ENCODE peak calls at places on chromosomes 16 and 17, in seven cellular contexts. N, J, R, U, F, O and M are unnamed samples.

GRCh38 chr16:53784312-53784711 is 80.4 kb downstream of the FTO start:
- DNase-seq in R (no peak), N (no peak), J (no peak), O (no peak), U (no peak), F (no peak), M (no peak)

GRCh38 chr16:89266521-89267134 is 49.1 kb downstream of the ZNF778 start:
- DNase-seq in U (no peak), R (no peak), J (no peak), N (no peak), F (no peak), O (no peak), M (no peak)

GRCh38 chr16:87956771-87957279 is 5.6 kb downstream of the BANP start:
- DNase-seq in F (no peak), N (no peak), O (peak; percentile 38), J (no peak), R (no peak), U (no peak), M (no peak)

GRCh38 chr16:87461466-87461975 is 31.3 kb downstream of the ZCCHC14 start:
- DNase-seq in R (peak; percentile 81), U (peak; percentile 28), J (no peak), N (peak; percentile 45), O (peak; percentile 90), F (peak; percentile 83), M (no peak)

GRCh38 chr16:87709677-87710076 is 56.1 kb downstream of the KLHDC4 start:
- DNase-seq in R (no peak), N (no peak), J (no peak), U (no peak), O (no peak), F (no peak), M (no peak)

GRCh38 chr16:56965149-56965938 is 3.6 kb downstream of the CETP start:
- DNase-seq in J (no peak), N (no peak), F (no peak), O (no peak), U (no peak), R (no peak), M (no peak)

GRCh38 chr16:56517206-56517605 is 2.6 kb downstream of the BBS2 start:
- DNase-seq in N (no peak), R (no peak), O (no peak), J (no peak), U (no peak), F (no peak), M (no peak)

GRCh38 chr16:27363797-27364196 is 38.2 kb upstream of the IL21R start:
- DNase-seq in R (peak; percentile 76), O (no peak), J (no peak), N (no peak), F (peak; percentile 76), U (no peak), M (no peak)

GRCh38 chr17:10668771-10669170 is 11.7 kb upstream of the MYH3 start:
- DNase-seq in J (peak; percentile 36), F (no peak), U (no peak), R (no peak), N (no peak), O (no peak), M (peak; percentile 50)

GRCh38 chr17:50533720-50534148 is 1.2 kb downstream of the EPN3 start:
- DNase-seq in J (no peak), F (no peak), N (peak; percentile 79), U (no peak), O (no peak), R (no peak), M (no peak)

GRCh38 chr17:81832608-81833159 is 407 bp downstream of the MCRIP1 start:
- DNase-seq in O (peak; percentile 43), U (no peak), R (no peak), N (peak; percentile 30), F (peak; percentile 75), J (no peak), M (no peak)

DNA sequence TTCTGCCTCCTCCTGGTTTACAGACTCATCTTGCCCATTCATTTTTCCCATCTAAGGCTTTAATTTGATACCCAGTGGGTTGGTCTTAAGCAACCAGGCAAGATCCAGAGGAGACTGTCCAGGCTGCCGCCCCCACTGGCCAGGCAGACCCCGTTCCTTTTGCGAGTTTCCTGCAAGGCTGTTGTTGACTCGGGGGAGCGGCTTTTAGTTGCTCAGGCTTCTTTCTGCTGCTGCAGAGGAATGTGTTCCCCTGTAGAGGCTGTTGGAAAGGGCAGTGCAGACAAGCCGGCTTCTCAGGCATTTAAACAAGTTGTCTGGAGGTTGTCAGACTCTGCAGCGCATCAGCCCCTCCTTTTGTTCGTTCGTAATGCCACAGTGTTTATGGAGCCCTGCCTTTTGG is 231.2 kb downstream of the PRKCA start:
- DNase-seq in J (no peak), U (no peak), N (no peak), F (no peak), R (peak; percentile 73), O (no peak), M (no peak)
- TF ChIP-seq CTCF in J (no peak), U (no peak), N (no peak), F (no peak), R (no peak), O (no peak), M (no peak)

DNA sequence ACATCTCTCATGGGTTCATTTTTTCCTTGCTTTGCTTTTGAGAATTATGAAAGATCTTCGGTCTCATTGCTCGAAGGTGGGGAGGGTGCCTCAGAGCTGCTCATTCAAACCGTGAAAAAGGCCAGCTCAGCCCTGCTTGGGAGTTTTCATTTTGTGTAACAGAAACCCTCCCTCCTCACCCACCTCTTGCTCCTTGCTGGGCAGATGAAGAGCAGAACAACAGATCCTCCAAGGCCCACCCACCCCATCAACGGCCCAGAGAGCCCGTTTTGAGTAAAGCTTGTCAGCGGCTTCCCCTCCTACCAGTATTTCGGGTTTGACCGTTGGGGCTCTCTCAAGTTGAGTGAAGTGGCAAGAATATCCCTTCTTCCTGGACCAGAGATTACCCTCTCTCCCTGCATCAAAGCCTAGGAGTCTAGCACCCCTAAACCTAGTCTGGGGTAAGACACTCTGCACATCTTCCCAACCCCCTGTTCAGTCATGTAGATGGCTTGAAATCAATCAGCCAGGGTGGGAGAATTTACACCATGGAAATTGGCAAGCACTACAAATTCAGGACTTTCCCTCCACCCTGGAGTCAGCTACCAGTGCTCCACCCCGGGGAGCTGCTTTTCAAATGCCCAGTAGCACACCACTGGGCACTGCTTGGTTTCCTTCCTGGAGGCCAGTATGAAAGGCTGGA is 1.8 kb downstream of the CCR7 start:
- DNase-seq in J (no peak), N (no peak), R (no peak), F (peak; percentile 53), U (peak; percentile 62), O (no peak), M (no peak)
- H3K4me3 ChIP-seq in J (no peak overlapping the region), N (no peak overlapping the region), R (no peak overlapping the region), F (no peak overlapping the region), U (peak overlapping the region; percentile 71), O (no peak overlapping the region), M (no peak overlapping the region)

GRCh38 chr17:40019140-40019991 is 4.1 kb downstream of the CSF3 start:
- DNase-seq in U (no peak), J (no peak), N (no peak), F (no peak), O (no peak), R (peak; percentile 77), M (no peak)
- TF ChIP-seq CTCF in U (no peak), J (no peak), N (no peak), F (no peak), O (no peak), R (no peak), M (no peak)

GRCh38 chr16:84918006-84918909 is 93.1 kb downstream of the ZDHHC7 start:
- DNase-seq in R (no peak), J (no peak), F (no peak), U (no peak), N (no peak), O (no peak), M (no peak)
- H3K4me3 ChIP-seq in R (no peak overlapping the region), J (no peak overlapping the region), F (no peak overlapping the region), U (no peak overlapping the region), N (no peak overlapping the region), O (no peak overlapping the region), M (no peak overlapping the region)

GRCh38 chr17:41688641-41689496 is at the start of gene EIF1:
- DNase-seq in O (peak; percentile 96), R (peak; percentile 100), F (peak; percentile 100), J (peak; percentile 97), N (peak; percentile 100), U (peak; percentile 100), M (peak; percentile 98)
- TF ChIP-seq CTCF in O (no peak), R (no peak), F (no peak), J (no peak), N (no peak), U (no peak), M (no peak)

GRCh38 chr17:30476726-30477082 is 504 bp upstream of the GOSR1 start:
- DNase-seq in R (no peak), N (no peak), J (no peak), U (no peak), F (no peak), O (peak; percentile 43), M (no peak)
- H3K4me3 ChIP-seq in R (peak overlapping the region; percentile 85), N (peak overlapping the region; percentile 87), J (peak overlapping the region; percentile 48), U (peak overlapping the region; percentile 65), F (peak overlapping the region; percentile 95), O (peak overlapping the region; percentile 91), M (peak overlapping the region; percentile 98)

GRCh38 chr16:9843424-9844013 is 338.7 kb downstream of the GRIN2A start:
- DNase-seq in R (no peak), O (no peak), U (no peak), N (no peak), J (no peak), F (no peak), M (no peak)
- TF ChIP-seq CTCF in R (no peak), O (no peak), U (no peak), N (no peak), J (no peak), F (no peak), M (no peak)

DNA sequence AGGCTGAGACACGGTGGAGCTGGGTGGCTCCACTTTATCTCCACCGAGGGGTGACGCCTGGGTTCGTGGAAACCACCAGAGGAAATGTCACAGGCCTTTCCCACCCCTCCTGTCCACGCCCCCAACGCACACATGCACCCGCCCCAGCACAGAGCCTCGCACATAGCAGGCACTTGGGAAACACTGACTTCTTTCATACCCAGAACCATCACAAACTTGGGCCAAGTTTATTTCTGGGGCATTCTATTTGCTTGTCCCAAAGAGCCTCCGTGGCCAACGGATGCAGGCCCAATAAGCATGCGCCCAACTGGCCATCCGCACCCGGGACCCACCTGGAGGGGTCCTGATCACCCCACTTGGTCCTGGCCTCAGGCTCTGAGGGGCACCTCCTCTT is 3.3 kb downstream of the BCAR1 start:
- DNase-seq in N (peak; percentile 49), O (no peak), F (peak; percentile 84), U (no peak), J (no peak), R (no peak), M (no peak)
- H3K4me3 ChIP-seq in N (peak overlapping the region; percentile 97), O (no peak overlapping the region), F (peak overlapping the region; percentile 95), U (no peak overlapping the region), J (peak overlapping the region; percentile 84), R (no peak overlapping the region), M (peak overlapping the region; percentile 4)